ENCODE peak calls at places on chromosomes 13 and 19, in seven cellular contexts. B is PC-3, N is GM23338, A is SK-N-SH, T is GM12878, M is hepatocyte, Q is MM.1S. E is an unnamed sample. For H3K27me3, the result is how much of the 10 kb centered on the place peaks cover.

GRCh38 chr13:56015919-56016318 is 1124.8 kb upstream of the PRR20A start:
- DNase-seq in B (no peak), N (no peak), A (peak), T (no peak), M (no peak), Q (no peak), E (no peak)

GRCh38 chr19:56942749-56943148 is 102.2 kb upstream of the PEG3 start:
- DNase-seq in B (no peak), N (no peak), A (peak), T (no peak), M (peak), Q (no peak), E (no peak)

GRCh38 chr19:16702123-16702522 is 17.5 kb upstream of the NWD1 start:
- DNase-seq in B (no peak), N (no peak), A (peak), T (no peak), M (peak), Q (no peak), E (no peak)

GRCh38 chr19:53190253-53190652 is 2.9 kb downstream of the ZNF665 start:
- DNase-seq in B (no peak), N (no peak), A (no peak), T (no peak), M (no peak), Q (no peak), E (no peak)

GRCh38 chr19:55676384-55676783 is 1.4 kb downstream of the EPN1 start:
- DNase-seq in B (peak), N (no peak), A (no peak), T (no peak), M (no peak), Q (no peak), E (no peak)

GRCh38 chr13:34145061-34145460 is 327.1 kb downstream of the RFC3 start:
- DNase-seq in B (no peak), N (no peak), A (no peak), T (no peak), M (no peak), Q (no peak), E (no peak)

GRCh38 chr19:10685210-10685609 is 16.0 kb upstream of the QTRT1 start:
- DNase-seq in B (no peak), N (no peak), A (no peak), T (no peak), M (no peak), Q (no peak), E (no peak)

GRCh38 chr13:29570058-29570654 is 25.3 kb downstream of the SLC7A1 start:
- DNase-seq in B (no peak), N (no peak), A (no peak), T (no peak), M (no peak), Q (no peak), E (no peak)

GRCh38 chr13:44096906-44097305 is 217.2 kb downstream of the LACC1 start:
- DNase-seq in B (no peak), N (no peak), A (no peak), T (no peak), M (no peak), Q (no peak), E (no peak)

GRCh38 chr13:18996221-18996620 is 185.4 kb downstream of the TUBA3C start:
- DNase-seq in B (no peak), N (no peak), A (no peak), T (no peak), M (no peak), Q (no peak), E (no peak)

GRCh38 chr13:50617134-50617721 is 226.3 kb downstream of the DLEU7 start:
- DNase-seq in B (peak), N (no peak), A (no peak), T (no peak), M (no peak), Q (no peak), E (no peak)

GRCh38 chr19:2517881-2518601 is 42.1 kb downstream of the GADD45B start:
- DNase-seq in B (no peak), N (no peak), A (no peak), T (no peak), M (peak), Q (no peak), E (peak)

GRCh38 chr19:52566588-52566987 is 3.5 kb upstream of the ZNF701 start:
- DNase-seq in B (peak), N (no peak), A (no peak), T (no peak), M (peak), Q (no peak), E (no peak)

GRCh38 chr13:21420706-21421105 is 38.4 kb downstream of the ZDHHC20 start:
- DNase-seq in B (peak), N (no peak), A (no peak), T (no peak), M (peak), Q (no peak), E (no peak)

GRCh38 chr13:35865341-35866240 is 265.6 kb downstream of the DCLK1 start:
- DNase-seq in B (no peak), N (no peak), A (no peak), T (no peak), M (no peak), Q (no peak), E (no peak)

GRCh38 chr13:113907637-113908617 is 44.1 kb upstream of the GAS6 start:
- DNase-seq in B (no peak), N (no peak), A (no peak), T (no peak), M (peak), Q (peak), E (no peak)

DNA sequence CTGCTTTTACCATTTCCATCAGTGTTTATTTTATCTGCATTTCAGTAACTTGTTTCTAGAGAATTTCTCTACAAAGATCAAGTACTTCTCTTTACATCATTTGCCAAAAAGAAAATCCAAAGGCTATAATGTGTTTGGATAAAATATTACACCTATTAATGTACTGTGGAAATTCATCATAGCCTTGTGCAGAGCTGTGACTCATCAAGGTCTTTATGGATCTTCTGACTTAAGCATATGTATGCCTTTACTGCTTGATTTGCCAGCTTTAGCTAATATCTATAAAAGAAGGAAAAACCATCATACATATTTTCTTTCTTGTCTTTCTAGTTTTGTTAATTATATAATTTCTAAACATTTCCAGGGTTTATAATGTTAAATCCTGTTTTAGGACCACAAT is 9.6 kb upstream of the HTR2A start:
- DNase-seq in B (peak), N (no peak), A (no peak), T (no peak), M (no peak), Q (no peak), E (no peak)
- H3K27me3 ChIP-seq in B (under half), N (under half), A (under half), T (under half), M (under half), Q (under half), E (under half)

GRCh38 chr19:17794412-17794730 is 567 bp upstream of the B3GNT3 start:
- DNase-seq in B (no peak), N (peak), A (no peak), T (no peak), M (no peak), Q (no peak), E (no peak)
- TF ChIP-seq CTCF in B (peak), N (no peak), A (no peak), T (no peak), M (no peak), Q (no peak), E (no peak)

GRCh38 chr13:26591672-26592071 is 34.2 kb downstream of the WASF3 start:
- DNase-seq in B (no peak), N (no peak), A (no peak), T (no peak), M (no peak), Q (no peak), E (no peak)
- H3K4me2 ChIP-seq in B (no peak), N (no peak), A (no peak), T (no peak), M (peak), Q (no peak), E (no peak)

DNA sequence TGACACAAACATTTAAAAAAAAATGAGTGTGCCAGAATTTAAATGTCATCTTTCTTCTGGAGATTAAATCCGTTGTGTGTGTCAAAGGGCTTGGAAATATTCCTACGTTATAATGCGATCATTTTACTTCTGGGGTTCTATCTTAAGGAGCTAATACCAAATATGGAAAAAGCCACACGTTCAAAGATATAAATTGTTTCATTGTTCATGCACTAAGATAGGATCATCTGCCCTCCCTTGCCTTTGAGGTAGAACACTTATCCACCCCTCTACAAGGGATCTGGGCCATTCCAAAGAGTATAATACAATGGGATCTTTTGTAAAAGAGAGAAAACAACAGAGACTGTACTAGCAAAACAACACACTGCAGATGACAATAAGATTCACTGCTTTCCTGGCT is 64.9 kb downstream of the ANKRD10 start:
- DNase-seq in B (no peak), N (no peak), A (no peak), T (no peak), M (no peak), Q (no peak), E (no peak)
- H3K27me3 ChIP-seq in B (under half), N (under half), A (under half), T (under half), M (under half), Q (under half), E (under half)

DNA sequence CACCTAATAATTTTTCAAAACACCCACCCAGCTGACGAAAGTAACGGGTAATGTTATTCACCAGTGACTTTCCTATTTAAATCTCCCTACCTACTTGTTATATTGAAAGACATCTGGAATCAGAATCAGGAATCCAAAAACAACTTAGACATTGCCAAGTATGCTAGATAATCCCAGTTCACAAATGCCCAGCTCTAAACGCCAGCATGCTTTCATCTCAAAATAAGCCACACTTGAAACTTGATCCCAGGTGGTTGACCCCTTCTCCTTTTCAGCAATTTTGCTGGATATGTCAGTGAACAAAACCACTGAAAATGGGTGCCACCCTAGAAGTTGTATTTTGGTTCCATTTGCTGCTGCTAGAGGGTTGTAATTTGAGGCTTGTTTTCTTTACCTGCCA is 66.6 kb downstream of the DCT start:
- DNase-seq in B (no peak), N (no peak), A (no peak), T (no peak), M (no peak), Q (no peak), E (no peak)
- TF ChIP-seq CTCF in B (no peak), N (no peak), A (no peak), T (no peak), M (no peak), Q (no peak), E (no peak)

DNA sequence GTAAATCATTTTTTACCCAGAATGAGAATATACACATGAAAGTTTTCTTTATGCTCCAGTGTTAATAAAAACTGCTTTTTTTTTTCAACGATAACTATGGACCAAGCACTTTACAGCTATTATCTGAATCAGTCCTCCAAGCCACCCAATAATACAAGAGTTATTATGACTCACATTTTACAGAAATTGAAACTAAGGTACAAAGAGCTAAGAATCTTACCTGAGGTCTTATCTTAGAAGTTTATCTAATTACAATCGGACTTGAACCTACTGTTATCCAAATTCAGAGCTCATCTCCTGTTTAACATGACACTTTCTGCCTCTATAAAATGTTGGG is 6.6 kb upstream of the FOXO1 start:
- DNase-seq in B (peak), N (no peak), A (no peak), T (no peak), M (no peak), Q (no peak), E (no peak)
- H3K4me2 ChIP-seq in B (peak), N (peak), A (no peak), T (no peak), M (no peak), Q (no peak), E (no peak)

DNA sequence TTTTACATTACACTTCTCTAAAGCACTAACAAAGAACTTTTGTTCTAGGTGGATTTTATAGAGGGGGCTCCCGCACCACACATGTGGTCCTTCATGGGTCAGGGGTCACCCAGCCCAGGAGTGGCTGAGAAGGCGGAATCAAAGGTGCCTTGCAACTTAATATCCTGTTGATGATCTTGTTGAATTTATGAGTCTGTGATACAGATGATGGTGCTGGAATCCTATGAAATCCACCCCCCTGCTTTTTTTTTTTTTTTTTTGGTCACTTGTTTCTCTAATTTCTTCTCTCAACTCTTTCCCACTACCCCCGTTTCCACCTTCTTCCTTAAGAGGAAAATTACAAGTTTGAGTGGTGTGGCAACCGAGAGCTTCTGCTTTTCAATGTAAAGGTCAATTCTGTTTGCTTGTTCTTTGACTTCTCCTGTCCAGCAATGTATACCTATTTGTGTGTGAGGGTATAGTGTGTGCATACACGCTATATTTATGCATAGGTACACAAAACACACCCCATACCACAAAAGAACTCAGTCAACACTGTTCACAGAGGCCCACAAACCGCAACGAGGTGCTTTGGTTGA is 4.2 kb upstream of the ZIC2 start:
- DNase-seq in B (no peak), N (no peak), A (peak), T (no peak), M (no peak), Q (no peak), E (no peak)
- H3K27me3 ChIP-seq in B (half or more), N (half or more), A (half or more), T (under half), M (half or more), Q (under half), E (under half)

DNA sequence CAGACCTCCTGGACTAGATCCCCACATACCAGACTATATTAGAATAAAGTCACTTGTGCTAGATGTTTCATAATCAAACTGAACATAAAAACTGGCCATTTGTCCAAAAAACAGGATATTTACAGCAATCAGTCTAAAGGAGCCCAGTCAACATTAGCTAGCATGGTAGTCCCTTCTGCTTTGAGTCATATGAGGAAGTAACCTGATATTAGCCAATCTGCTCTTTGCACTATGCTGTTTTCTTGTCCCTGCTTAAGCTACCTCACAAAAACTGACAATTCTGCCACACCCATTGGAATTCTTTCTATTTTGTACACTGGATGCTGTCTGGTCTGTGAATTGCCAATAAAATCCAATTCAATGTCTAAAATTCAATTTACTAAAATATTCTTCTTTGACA is 1824.2 kb downstream of the OLFM4 start:
- DNase-seq in B (no peak), N (no peak), A (no peak), T (no peak), M (no peak), Q (no peak), E (no peak)
- TF ChIP-seq CTCF in B (no peak), N (no peak), A (no peak), T (no peak), M (no peak), Q (no peak), E (no peak)

DNA sequence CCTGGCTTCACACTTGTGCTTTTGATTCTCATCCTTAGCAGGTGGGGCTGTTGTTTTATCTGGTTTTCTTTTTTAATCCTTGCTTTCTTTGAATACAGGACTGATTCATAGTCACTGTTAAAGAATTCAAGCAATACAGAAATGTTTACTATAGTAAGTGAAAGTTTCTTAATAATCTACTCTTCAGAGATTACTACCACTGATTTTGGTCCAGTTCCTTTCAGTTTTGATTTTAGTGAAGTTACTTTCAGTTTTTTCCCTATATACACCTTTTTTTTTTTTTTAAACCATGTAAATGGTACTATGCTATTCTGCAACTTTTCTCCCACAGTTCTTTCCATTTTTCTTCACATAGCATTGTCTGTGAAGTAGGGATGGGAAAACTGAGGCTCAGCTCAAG is 53.6 kb downstream of the GATAD2A start:
- DNase-seq in B (no peak), N (no peak), A (no peak), T (no peak), M (no peak), Q (peak), E (no peak)
- H3K4me2 ChIP-seq in B (peak), N (no peak), A (peak), T (peak), M (no peak), Q (no peak), E (no peak)

DNA sequence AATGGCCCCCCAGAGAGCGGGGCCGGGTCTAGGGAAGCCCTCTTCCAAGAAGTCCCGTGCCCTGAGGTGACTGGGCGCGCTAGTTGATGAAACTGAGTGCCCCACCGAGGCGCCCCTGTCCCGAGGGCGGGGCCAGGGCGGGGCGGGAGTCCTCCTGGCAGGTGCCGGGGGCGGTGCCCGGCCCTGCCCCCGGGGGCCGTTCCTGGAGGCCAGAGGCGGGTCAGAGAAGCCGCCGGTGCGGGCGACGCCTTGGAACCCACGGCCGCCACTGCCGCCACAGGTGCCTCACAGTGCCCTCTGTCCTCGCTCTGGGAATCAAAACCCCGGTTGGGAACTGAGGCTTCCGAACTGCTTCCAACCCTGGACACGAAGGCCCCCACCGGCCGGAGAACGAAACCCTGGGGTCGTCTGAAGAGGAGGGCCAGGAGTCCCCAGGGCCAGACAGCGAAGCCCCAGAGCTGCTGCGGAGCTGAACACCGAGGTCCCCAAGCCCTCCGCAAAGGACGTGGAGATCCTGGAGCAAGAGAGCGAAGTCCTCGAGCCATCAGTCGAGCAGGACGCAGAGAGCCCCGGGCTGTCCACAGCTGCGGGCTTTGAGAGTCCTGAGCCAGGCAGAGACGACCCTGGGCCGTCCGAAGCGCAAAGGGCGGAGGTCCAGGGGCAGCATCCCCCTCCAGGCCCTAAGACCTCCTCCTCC is at the start of gene MISP3:
- DNase-seq in B (peak), N (peak), A (peak), T (no peak), M (peak), Q (peak), E (peak)
- H3K27me3 ChIP-seq in B (under half), N (half or more), A (under half), T (under half), M (under half), Q (under half), E (under half)